ENCODE peak calls at places on chromosomes 11 and 22, in five cellular contexts. H is AG10803, K is left ventricle myocardium inferior, A is HCT116, V is ovary. T is an unnamed sample.

GRCh38 chr22:22520020-22520656 is at the start of gene ZNF280A:
- DNase-seq in H (no peak), K (no peak), A (peak), V (no peak), T (peak)

GRCh38 chr22:39514373-39514973 is 5.9 kb upstream of the ATF4 start:
- DNase-seq in H (peak), K (peak), A (no peak), V (no peak), T (no peak)

GRCh38 chr11:61082931-61083531 is 19.3 kb upstream of the CD5 start:
- DNase-seq in H (no peak), K (no peak), A (no peak), V (no peak), T (no peak)

GRCh38 chr22:25389541-25389919 is 170.1 kb downstream of the CRYBB2 start:
- DNase-seq in H (no peak), K (no peak), A (no peak), V (no peak), T (no peak)

GRCh38 chr11:12329169-12329568 is 48.2 kb upstream of the PARVA start:
- DNase-seq in H (no peak), K (no peak), A (no peak), V (no peak), T (no peak)

GRCh38 chr11:124717786-124718634 is 21.7 kb upstream of the NRGN start:
- DNase-seq in H (no peak), K (peak), A (no peak), V (no peak), T (peak)

GRCh38 chr11:47425611-47426010 is 628 bp downstream of the PSMC3 start:
- DNase-seq in H (no peak), K (no peak), A (no peak), V (no peak), T (no peak)

GRCh38 chr22:31579835-31580242 is 82.2 kb downstream of the PISD start:
- DNase-seq in H (no peak), K (no peak), A (no peak), V (no peak), T (no peak)

GRCh38 chr11:75813622-75814039 is 1.4 kb upstream of the UVRAG start:
- DNase-seq in H (no peak), K (no peak), A (no peak), V (no peak), T (no peak)

GRCh38 chr22:41862160-41862529 is 29.2 kb downstream of the SREBF2 start:
- DNase-seq in H (no peak), K (no peak), A (no peak), V (no peak), T (no peak)

GRCh38 chr22:42001706-42002105 is 3.1 kb downstream of the WBP2NL start:
- DNase-seq in H (no peak), K (no peak), A (no peak), V (no peak), T (no peak)

GRCh38 chr11:76638267-76639197 is 32.0 kb downstream of the LRRC32 start:
- DNase-seq in H (no peak), K (no peak), A (no peak), V (no peak), T (no peak)

GRCh38 chr11:26607725-26608506 is 35.9 kb upstream of the MUC15 start:
- DNase-seq in H (no peak), K (no peak), A (no peak), V (no peak), T (no peak)

GRCh38 chr22:40082184-40082583 is 87.4 kb downstream of the FAM83F start:
- DNase-seq in H (no peak), K (no peak), A (no peak), V (no peak), T (no peak)

GRCh38 chr11:426851-427250 is 12.1 kb upstream of the SIGIRR start:
- DNase-seq in H (no peak), K (no peak), A (no peak), V (no peak), T (no peak)

GRCh38 chr22:17922925-17923898 is 101.1 kb downstream of the MICAL3 start:
- DNase-seq in H (peak), K (no peak), A (no peak), V (peak), T (no peak)

GRCh38 chr11:16276251-16276650 is 80.1 kb downstream of the SOX6 start:
- DNase-seq in H (no peak), K (no peak), A (no peak), V (no peak), T (no peak)

GRCh38 chr11:61700221-61700620 is 20.0 kb downstream of the DAGLA start:
- DNase-seq in H (peak), K (no peak), A (peak), V (no peak), T (no peak)

GRCh38 chr11:78914503-78914902 is 339.8 kb upstream of the NARS2 start:
- DNase-seq in H (no peak), K (no peak), A (no peak), V (no peak), T (no peak)

GRCh38 chr22:36037102-36037758 is 8.6 kb upstream of the RBFOX2 start:
- DNase-seq in H (no peak), K (no peak), A (no peak), V (no peak), T (no peak)

GRCh38 chr11:111598546-111598945 is 3.7 kb upstream of the SIK2 start:
- DNase-seq in H (peak), K (no peak), A (no peak), V (no peak), T (no peak)

GRCh38 chr11:107859459-107860239 is 1.1 kb upstream of the SLC35F2 start:
- DNase-seq in H (peak), K (peak), A (peak), V (peak), T (peak)

GRCh38 chr22:35629406-35630234 is 12.5 kb upstream of the MB start:
- DNase-seq in H (peak), K (no peak), A (peak), V (peak), T (peak)

GRCh38 chr11:12175694-12176241 is 65.4 kb downstream of the MICAL2 start:
- DNase-seq in H (peak), K (no peak), A (peak), V (no peak), T (no peak)

GRCh38 chr11:63490551-63491239 is at the start of gene PLAAT5:
- DNase-seq in H (no peak), K (peak), A (no peak), V (peak), T (peak)

GRCh38 chr11:14541180-14541579 is 21.0 kb upstream of the PSMA1 start:
- DNase-seq in H (no peak), K (no peak), A (no peak), V (peak), T (no peak)

GRCh38 chr11:7576671-7577225 is 62.9 kb downstream of the PPFIBP2 start:
- DNase-seq in H (peak), K (peak), A (no peak), V (peak), T (peak)

GRCh38 chr11:7578276-7578955 is 64.6 kb downstream of the PPFIBP2 start:
- DNase-seq in H (no peak), K (no peak), A (no peak), V (no peak), T (no peak)

GRCh38 chr11:7577883-7578242 is 64.1 kb downstream of the PPFIBP2 start:
- DNase-seq in H (peak), K (no peak), A (no peak), V (no peak), T (no peak)

GRCh38 chr11:7577226-7577882 is 63.6 kb downstream of the PPFIBP2 start:
- DNase-seq in H (peak), K (peak), A (no peak), V (peak), T (peak)

GRCh38 chr11:7579226-7579825 is 65.5 kb downstream of the PPFIBP2 start:
- DNase-seq in H (peak), K (no peak), A (no peak), V (peak), T (no peak)
- H3K4me3 ChIP-seq in H (no peak), K (peak), A (no peak), V (no peak), T (peak)

GRCh38 chr11:103110406-103110805 is 1.2 kb downstream of the DYNC2H1 start:
- DNase-seq in H (peak), K (no peak), A (no peak), V (no peak), T (no peak)
- H3K4me3 ChIP-seq in H (peak), K (peak), A (no peak), V (peak), T (peak)

GRCh38 chr11:46350695-46351094 is 3.4 kb downstream of the DGKZ start:
- DNase-seq in H (no peak), K (no peak), A (no peak), V (no peak), T (no peak)

GRCh38 chr11:46346886-46347636 is at the start of gene DGKZ:
- DNase-seq in H (peak), K (peak), A (peak), V (peak), T (peak)

GRCh38 chr11:46347637-46348311 is 511 bp downstream of the DGKZ start:
- DNase-seq in H (no peak), K (no peak), A (no peak), V (peak), T (peak)

GRCh38 chr11:46348566-46348981 is 1.3 kb downstream of the DGKZ start:
- DNase-seq in H (no peak), K (no peak), A (no peak), V (no peak), T (no peak)

DNA sequence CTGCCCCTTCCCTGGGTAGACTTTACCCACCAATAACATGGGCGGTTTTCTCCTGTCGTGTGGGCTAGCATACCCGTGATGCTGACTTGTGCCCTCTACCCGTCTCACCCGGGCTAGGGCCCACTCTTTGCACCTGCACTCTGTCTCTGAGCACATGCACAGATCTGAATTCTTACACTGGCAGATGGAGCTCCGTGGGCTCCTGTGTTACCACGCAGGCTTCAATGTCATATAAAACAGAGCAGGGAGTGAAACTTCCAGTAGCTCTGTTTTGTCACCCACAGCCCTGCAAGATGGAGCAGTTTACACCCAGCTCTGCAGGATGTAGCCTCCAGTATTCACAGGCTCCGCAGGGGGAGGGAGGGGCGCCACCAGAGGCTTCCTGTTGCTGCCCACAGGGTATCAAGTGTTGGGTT is 1.7 kb downstream of the DGKZ start:
- DNase-seq in H (no peak), K (no peak), A (no peak), V (no peak), T (no peak)
- H3K4me3 ChIP-seq in H (peak), K (peak), A (peak), V (no peak), T (peak)

GRCh38 chr11:83681944-83682644 is 395.9 kb upstream of the CCDC90B start:
- DNase-seq in H (no peak), K (no peak), A (no peak), V (no peak), T (no peak)
- H3K4me3 ChIP-seq in H (no peak), K (no peak), A (no peak), V (peak), T (peak)